ENCODE peak calls at places on chromosomes 11 and 22, in five cellular contexts. G is AG09319, M is left ventricle myocardium inferior, R is Calu3, A is NCI-H510A treated with DMSO at 0.1 percent for 48 hours. K is an unnamed sample.

GRCh38 chr11:119643878-119644225 is 85.1 kb downstream of the NECTIN1 start:
- DNase-seq in A (no peak), M (no peak), R (no peak), G (no peak), K (no peak)

GRCh38 chr11:72521672-72522071 is 87.3 kb upstream of the CLPB start:
- DNase-seq in M (no peak), G (no peak), R (no peak), A (no peak), K (no peak)

GRCh38 chr22:41621099-41621910 is at the start of gene XRCC6:
- DNase-seq in R (peak), A (peak), G (peak), M (peak), K (peak)

GRCh38 chr22:36689583-36689982 is 14.0 kb downstream of the CACNG2 start:
- DNase-seq in M (no peak), R (no peak), A (no peak), G (no peak), K (no peak)

GRCh38 chr22:46528121-46528610 is 9.3 kb downstream of the CELSR1 start:
- DNase-seq in G (no peak), A (peak), R (peak), M (no peak), K (peak)

GRCh38 chr11:35158371-35159081 is 19.6 kb downstream of the CD44 start:
- DNase-seq in M (no peak), R (no peak), A (no peak), G (peak), K (no peak)

GRCh38 chr22:22770280-22770871 is 117.2 kb upstream of the IGLL5 start:
- DNase-seq in M (no peak), R (peak), G (no peak), A (peak), K (peak)

GRCh38 chr11:43197357-43197756 is 114.4 kb upstream of the API5 start:
- DNase-seq in G (no peak), R (no peak), M (no peak), A (no peak), K (no peak)

GRCh38 chr11:92828576-92828975 is 140.9 kb upstream of the MTNR1B start:
- DNase-seq in A (no peak), G (no peak), R (no peak), M (no peak), K (peak)

K was measured in NCI-H345.